ENCODE peak calls at places on chromosomes 1 and 21, in seven cellular contexts. One of them, this sample, is unnamed.

GRCh38 chr1:220755316-220755715 is 7.2 kb downstream of the MTARC2 start:
- DNase-seq in mesendoderm: no peak
- DNase-seq in WERI-Rb-1: no peak
- DNase-seq in heart right ventricle: no peak
- DNase-seq in activated T-cell treated with anti-CD3 and anti-CD28 coated beads for 24 hours: no peak
- DNase-seq in effector memory CD4-positive, alpha-beta T cell: no peak
- DNase-seq in astrocyte: no peak
- DNase-seq in this sample: no peak

GRCh38 chr1:212147581-212148033 is 112.1 kb downstream of the DTL start:
- DNase-seq in WERI-Rb-1: no peak
- DNase-seq in astrocyte: no peak
- DNase-seq in effector memory CD4-positive, alpha-beta T cell: no peak
- DNase-seq in mesendoderm: no peak
- DNase-seq in heart right ventricle: no peak
- DNase-seq in activated T-cell treated with anti-CD3 and anti-CD28 coated beads for 24 hours: no peak
- DNase-seq in this sample: no peak

GRCh38 chr1:82466894-82467293 is 666.2 kb downstream of the ADGRL2 start:
- DNase-seq in mesendoderm: no peak
- DNase-seq in activated T-cell treated with anti-CD3 and anti-CD28 coated beads for 24 hours: no peak
- DNase-seq in astrocyte: no peak
- DNase-seq in WERI-Rb-1: no peak
- DNase-seq in effector memory CD4-positive, alpha-beta T cell: no peak
- DNase-seq in heart right ventricle: no peak
- DNase-seq in this sample: no peak

GRCh38 chr1:233587958-233588799 is 25.7 kb upstream of the KCNK1 start:
- DNase-seq in mesendoderm: peak; percentile 74
- DNase-seq in effector memory CD4-positive, alpha-beta T cell: no peak
- DNase-seq in heart right ventricle: peak; percentile 17
- DNase-seq in astrocyte: no peak
- DNase-seq in activated T-cell treated with anti-CD3 and anti-CD28 coated beads for 24 hours: no peak
- DNase-seq in WERI-Rb-1: no peak
- DNase-seq in this sample: no peak

GRCh38 chr1:186059311-186059710 is 315.7 kb downstream of the TPR start:
- DNase-seq in effector memory CD4-positive, alpha-beta T cell: no peak
- DNase-seq in mesendoderm: no peak
- DNase-seq in astrocyte: peak; percentile 16
- DNase-seq in activated T-cell treated with anti-CD3 and anti-CD28 coated beads for 24 hours: no peak
- DNase-seq in heart right ventricle: no peak
- DNase-seq in WERI-Rb-1: no peak
- DNase-seq in this sample: no peak

GRCh38 chr1:56797079-56797685 is 22.0 kb downstream of the FYB2 start:
- DNase-seq in heart right ventricle: peak; percentile 19
- DNase-seq in effector memory CD4-positive, alpha-beta T cell: no peak
- DNase-seq in astrocyte: no peak
- DNase-seq in mesendoderm: no peak
- DNase-seq in activated T-cell treated with anti-CD3 and anti-CD28 coated beads for 24 hours: no peak
- DNase-seq in WERI-Rb-1: no peak
- DNase-seq in this sample: no peak

GRCh38 chr1:12618661-12619395 is 818 bp upstream of the DHRS3 start:
- DNase-seq in WERI-Rb-1: peak; percentile 44
- DNase-seq in activated T-cell treated with anti-CD3 and anti-CD28 coated beads for 24 hours: peak; percentile 61
- DNase-seq in effector memory CD4-positive, alpha-beta T cell: peak; percentile 72
- DNase-seq in astrocyte: peak; percentile 86
- DNase-seq in mesendoderm: peak; percentile 97
- DNase-seq in heart right ventricle: peak; percentile 74
- DNase-seq in this sample: no peak

GRCh38 chr1:89610457-89610991 is 22.4 kb upstream of the LRRC8C start:
- DNase-seq in astrocyte: no peak
- DNase-seq in mesendoderm: peak; percentile 23
- DNase-seq in effector memory CD4-positive, alpha-beta T cell: peak; percentile 55
- DNase-seq in activated T-cell treated with anti-CD3 and anti-CD28 coated beads for 24 hours: no peak
- DNase-seq in heart right ventricle: no peak
- DNase-seq in WERI-Rb-1: no peak
- DNase-seq in this sample: no peak

GRCh38 chr1:223704921-223705878 is 7.1 kb upstream of the CAPN2 start:
- DNase-seq in astrocyte: peak; percentile 71
- DNase-seq in WERI-Rb-1: no peak
- DNase-seq in effector memory CD4-positive, alpha-beta T cell: no peak
- DNase-seq in mesendoderm: no peak
- DNase-seq in heart right ventricle: no peak
- DNase-seq in activated T-cell treated with anti-CD3 and anti-CD28 coated beads for 24 hours: no peak
- DNase-seq in this sample: no peak

GRCh38 chr21:29939859-29940245 is at the start of gene GRIK1:
- DNase-seq in effector memory CD4-positive, alpha-beta T cell: no peak
- DNase-seq in activated T-cell treated with anti-CD3 and anti-CD28 coated beads for 24 hours: no peak
- DNase-seq in WERI-Rb-1: peak; percentile 81
- DNase-seq in mesendoderm: peak; percentile 23
- DNase-seq in astrocyte: no peak
- DNase-seq in heart right ventricle: no peak
- DNase-seq in this sample: peak; percentile 63

GRCh38 chr1:31944205-31945089 is 6.3 kb upstream of the PTP4A2 start:
- DNase-seq in WERI-Rb-1: no peak
- DNase-seq in effector memory CD4-positive, alpha-beta T cell: peak; percentile 64
- DNase-seq in mesendoderm: peak; percentile 99
- DNase-seq in astrocyte: peak; percentile 78
- DNase-seq in activated T-cell treated with anti-CD3 and anti-CD28 coated beads for 24 hours: peak; percentile 65
- DNase-seq in heart right ventricle: peak; percentile 91
- DNase-seq in this sample: no peak

GRCh38 chr1:25688390-25689119 is 72.0 kb downstream of the MAN1C1 start:
- DNase-seq in WERI-Rb-1: no peak
- DNase-seq in activated T-cell treated with anti-CD3 and anti-CD28 coated beads for 24 hours: no peak
- DNase-seq in effector memory CD4-positive, alpha-beta T cell: no peak
- DNase-seq in astrocyte: no peak
- DNase-seq in mesendoderm: no peak
- DNase-seq in heart right ventricle: peak; percentile 30
- DNase-seq in this sample: no peak

GRCh38 chr1:23718482-23718881 is 24.8 kb upstream of the ELOA start:
- DNase-seq in WERI-Rb-1: peak; percentile 60
- DNase-seq in heart right ventricle: no peak
- DNase-seq in astrocyte: no peak
- DNase-seq in activated T-cell treated with anti-CD3 and anti-CD28 coated beads for 24 hours: no peak
- DNase-seq in effector memory CD4-positive, alpha-beta T cell: no peak
- DNase-seq in mesendoderm: peak; percentile 94
- DNase-seq in this sample: peak; percentile 53

GRCh38 chr21:25647632-25648031 is 8.6 kb downstream of the JAM2 start:
- DNase-seq in activated T-cell treated with anti-CD3 and anti-CD28 coated beads for 24 hours: no peak
- DNase-seq in heart right ventricle: no peak
- DNase-seq in effector memory CD4-positive, alpha-beta T cell: no peak
- DNase-seq in WERI-Rb-1: no peak
- DNase-seq in mesendoderm: no peak
- DNase-seq in astrocyte: no peak
- DNase-seq in this sample: no peak

GRCh38 chr1:61637470-61637869 is 87.5 kb downstream of the TM2D1 start:
- DNase-seq in astrocyte: no peak
- DNase-seq in effector memory CD4-positive, alpha-beta T cell: no peak
- DNase-seq in activated T-cell treated with anti-CD3 and anti-CD28 coated beads for 24 hours: no peak
- DNase-seq in mesendoderm: no peak
- DNase-seq in heart right ventricle: no peak
- DNase-seq in WERI-Rb-1: no peak
- DNase-seq in this sample: no peak

GRCh38 chr1:94013331-94013925 is 104.2 kb upstream of the GCLM start:
- DNase-seq in astrocyte: no peak
- DNase-seq in heart right ventricle: no peak
- DNase-seq in mesendoderm: no peak
- DNase-seq in effector memory CD4-positive, alpha-beta T cell: no peak
- DNase-seq in activated T-cell treated with anti-CD3 and anti-CD28 coated beads for 24 hours: no peak
- DNase-seq in WERI-Rb-1: peak; percentile 42
- DNase-seq in this sample: no peak

GRCh38 chr1:53959664-53960250 is 13.6 kb downstream of the LRRC42 start:
- DNase-seq in effector memory CD4-positive, alpha-beta T cell: no peak
- DNase-seq in WERI-Rb-1: no peak
- DNase-seq in astrocyte: no peak
- DNase-seq in mesendoderm: peak; percentile 63
- DNase-seq in heart right ventricle: no peak
- DNase-seq in activated T-cell treated with anti-CD3 and anti-CD28 coated beads for 24 hours: no peak
- DNase-seq in this sample: no peak

GRCh38 chr1:241942738-241943137 is 14.8 kb upstream of the BECN2 start:
- DNase-seq in effector memory CD4-positive, alpha-beta T cell: no peak
- DNase-seq in mesendoderm: no peak
- DNase-seq in WERI-Rb-1: no peak
- DNase-seq in astrocyte: no peak
- DNase-seq in heart right ventricle: no peak
- DNase-seq in activated T-cell treated with anti-CD3 and anti-CD28 coated beads for 24 hours: no peak
- DNase-seq in this sample: no peak

GRCh38 chr1:231918239-231919015 is 291.8 kb downstream of the DISC1 start:
- DNase-seq in effector memory CD4-positive, alpha-beta T cell: peak; percentile 3
- DNase-seq in mesendoderm: peak; percentile 77
- DNase-seq in astrocyte: peak; percentile 85
- DNase-seq in WERI-Rb-1: no peak
- DNase-seq in heart right ventricle: no peak
- DNase-seq in activated T-cell treated with anti-CD3 and anti-CD28 coated beads for 24 hours: peak; percentile 11
- DNase-seq in this sample: no peak

GRCh38 chr21:43591468-43592050 is 67.7 kb downstream of the HSF2BP start:
- DNase-seq in mesendoderm: no peak
- DNase-seq in astrocyte: no peak
- DNase-seq in activated T-cell treated with anti-CD3 and anti-CD28 coated beads for 24 hours: no peak
- DNase-seq in effector memory CD4-positive, alpha-beta T cell: no peak
- DNase-seq in heart right ventricle: no peak
- DNase-seq in WERI-Rb-1: no peak
- DNase-seq in this sample: no peak

GRCh38 chr1:7581754-7582264 is 189.3 kb upstream of the VAMP3 start:
- DNase-seq in WERI-Rb-1: no peak
- DNase-seq in effector memory CD4-positive, alpha-beta T cell: no peak
- DNase-seq in mesendoderm: peak; percentile 45
- DNase-seq in activated T-cell treated with anti-CD3 and anti-CD28 coated beads for 24 hours: no peak
- DNase-seq in heart right ventricle: no peak
- DNase-seq in astrocyte: no peak
- DNase-seq in this sample: no peak

GRCh38 chr1:117036018-117036421 is 24.1 kb upstream of the TTF2 start:
- DNase-seq in astrocyte: no peak
- DNase-seq in WERI-Rb-1: no peak
- DNase-seq in heart right ventricle: no peak
- DNase-seq in effector memory CD4-positive, alpha-beta T cell: no peak
- DNase-seq in activated T-cell treated with anti-CD3 and anti-CD28 coated beads for 24 hours: no peak
- DNase-seq in mesendoderm: peak; percentile 93
- DNase-seq in this sample: no peak

GRCh38 chr1:30929135-30929889 is 20.8 kb upstream of the SDC3 start:
- DNase-seq in heart right ventricle: no peak
- DNase-seq in WERI-Rb-1: peak; percentile 65
- DNase-seq in mesendoderm: peak; percentile 77
- DNase-seq in activated T-cell treated with anti-CD3 and anti-CD28 coated beads for 24 hours: peak; percentile 34
- DNase-seq in effector memory CD4-positive, alpha-beta T cell: peak; percentile 14
- DNase-seq in astrocyte: no peak
- DNase-seq in this sample: peak; percentile 32

GRCh38 chr1:109094377-109094803 is 3.8 kb downstream of the TMEM167B start:
- DNase-seq in heart right ventricle: no peak
- DNase-seq in effector memory CD4-positive, alpha-beta T cell: no peak
- DNase-seq in astrocyte: peak; percentile 51
- DNase-seq in WERI-Rb-1: no peak
- DNase-seq in activated T-cell treated with anti-CD3 and anti-CD28 coated beads for 24 hours: no peak
- DNase-seq in mesendoderm: no peak
- DNase-seq in this sample: no peak

GRCh38 chr1:73537400-73537799 is 660.6 kb downstream of the LRRIQ3 start:
- DNase-seq in mesendoderm: peak; percentile 49
- DNase-seq in effector memory CD4-positive, alpha-beta T cell: no peak
- DNase-seq in astrocyte: no peak
- DNase-seq in WERI-Rb-1: no peak
- DNase-seq in activated T-cell treated with anti-CD3 and anti-CD28 coated beads for 24 hours: no peak
- DNase-seq in heart right ventricle: no peak
- DNase-seq in this sample: no peak

GRCh38 chr1:221687731-221688487 is 54.0 kb downstream of the DUSP10 start:
- DNase-seq in effector memory CD4-positive, alpha-beta T cell: no peak
- DNase-seq in WERI-Rb-1: peak; percentile 50
- DNase-seq in heart right ventricle: no peak
- DNase-seq in mesendoderm: no peak
- DNase-seq in astrocyte: peak; percentile 8
- DNase-seq in activated T-cell treated with anti-CD3 and anti-CD28 coated beads for 24 hours: no peak
- DNase-seq in this sample: no peak

GRCh38 chr1:29121951-29122661 is 1.6 kb downstream of the TMEM200B start:
- DNase-seq in effector memory CD4-positive, alpha-beta T cell: no peak
- DNase-seq in activated T-cell treated with anti-CD3 and anti-CD28 coated beads for 24 hours: no peak
- DNase-seq in mesendoderm: peak; percentile 81
- DNase-seq in WERI-Rb-1: peak; percentile 35
- DNase-seq in astrocyte: no peak
- DNase-seq in heart right ventricle: peak; percentile 42
- DNase-seq in this sample: no peak

GRCh38 chr1:30744060-30744756 is 13.4 kb downstream of the LAPTM5 start:
- DNase-seq in effector memory CD4-positive, alpha-beta T cell: peak; percentile 42
- DNase-seq in heart right ventricle: no peak
- DNase-seq in WERI-Rb-1: no peak
- DNase-seq in mesendoderm: no peak
- DNase-seq in activated T-cell treated with anti-CD3 and anti-CD28 coated beads for 24 hours: no peak
- DNase-seq in astrocyte: no peak
- DNase-seq in this sample: peak; percentile 15

GRCh38 chr1:156898151-156898550 is 4.6 kb downstream of the PEAR1 start:
- DNase-seq in heart right ventricle: peak; percentile 66
- DNase-seq in effector memory CD4-positive, alpha-beta T cell: no peak
- DNase-seq in mesendoderm: no peak
- DNase-seq in astrocyte: peak; percentile 63
- DNase-seq in activated T-cell treated with anti-CD3 and anti-CD28 coated beads for 24 hours: no peak
- DNase-seq in WERI-Rb-1: no peak
- DNase-seq in this sample: no peak

GRCh38 chr1:234989019-234989418 is 139.6 kb downstream of the TOMM20 start:
- DNase-seq in heart right ventricle: no peak
- DNase-seq in mesendoderm: no peak
- DNase-seq in effector memory CD4-positive, alpha-beta T cell: no peak
- DNase-seq in astrocyte: no peak
- DNase-seq in activated T-cell treated with anti-CD3 and anti-CD28 coated beads for 24 hours: no peak
- DNase-seq in WERI-Rb-1: no peak
- DNase-seq in this sample: no peak

GRCh38 chr1:181318022-181318857 is 165.1 kb upstream of the CACNA1E start:
- DNase-seq in mesendoderm: peak; percentile 51
- DNase-seq in astrocyte: no peak
- DNase-seq in activated T-cell treated with anti-CD3 and anti-CD28 coated beads for 24 hours: no peak
- DNase-seq in heart right ventricle: no peak
- DNase-seq in effector memory CD4-positive, alpha-beta T cell: no peak
- DNase-seq in WERI-Rb-1: peak; percentile 7
- DNase-seq in this sample: no peak

GRCh38 chr1:56331892-56332567 is 247.3 kb downstream of the PLPP3 start:
- DNase-seq in activated T-cell treated with anti-CD3 and anti-CD28 coated beads for 24 hours: no peak
- DNase-seq in mesendoderm: peak; percentile 4
- DNase-seq in WERI-Rb-1: peak; percentile 11
- DNase-seq in astrocyte: peak; percentile 78
- DNase-seq in heart right ventricle: no peak
- DNase-seq in effector memory CD4-positive, alpha-beta T cell: no peak
- DNase-seq in this sample: no peak

GRCh38 chr1:1345384-1345783 is 3.8 kb downstream of the DVL1 start:
- DNase-seq in astrocyte: no peak
- DNase-seq in heart right ventricle: no peak
- DNase-seq in WERI-Rb-1: no peak
- DNase-seq in effector memory CD4-positive, alpha-beta T cell: no peak
- DNase-seq in activated T-cell treated with anti-CD3 and anti-CD28 coated beads for 24 hours: no peak
- DNase-seq in mesendoderm: no peak
- DNase-seq in this sample: no peak

GRCh38 chr1:77686784-77687518 is 4.5 kb upstream of the ZZZ3 start:
- DNase-seq in effector memory CD4-positive, alpha-beta T cell: no peak
- DNase-seq in mesendoderm: peak; percentile 53
- DNase-seq in WERI-Rb-1: peak; percentile 18
- DNase-seq in activated T-cell treated with anti-CD3 and anti-CD28 coated beads for 24 hours: no peak
- DNase-seq in astrocyte: no peak
- DNase-seq in heart right ventricle: peak; percentile 18
- DNase-seq in this sample: peak; percentile 42

GRCh38 chr1:212982430-212983152 is 32.2 kb downstream of the VASH2 start:
- DNase-seq in WERI-Rb-1: no peak
- DNase-seq in mesendoderm: no peak
- DNase-seq in activated T-cell treated with anti-CD3 and anti-CD28 coated beads for 24 hours: no peak
- DNase-seq in effector memory CD4-positive, alpha-beta T cell: no peak
- DNase-seq in heart right ventricle: no peak
- DNase-seq in astrocyte: no peak
- DNase-seq in this sample: peak; percentile 32

GRCh38 chr21:42120056-42120903 is 49.2 kb downstream of the UMODL1 start:
- DNase-seq in heart right ventricle: no peak
- DNase-seq in mesendoderm: peak; percentile 63
- DNase-seq in effector memory CD4-positive, alpha-beta T cell: no peak
- DNase-seq in WERI-Rb-1: no peak
- DNase-seq in astrocyte: no peak
- DNase-seq in activated T-cell treated with anti-CD3 and anti-CD28 coated beads for 24 hours: no peak
- DNase-seq in this sample: peak; percentile 67

GRCh38 chr1:118555638-118556037 is 370.6 kb upstream of the SPAG17 start:
- DNase-seq in mesendoderm: peak; percentile 19
- DNase-seq in effector memory CD4-positive, alpha-beta T cell: no peak
- DNase-seq in astrocyte: no peak
- DNase-seq in WERI-Rb-1: no peak
- DNase-seq in activated T-cell treated with anti-CD3 and anti-CD28 coated beads for 24 hours: no peak
- DNase-seq in heart right ventricle: no peak
- DNase-seq in this sample: no peak

GRCh38 chr1:208409171-208409570 is 165.0 kb upstream of the PLXNA2 start:
- DNase-seq in mesendoderm: no peak
- DNase-seq in effector memory CD4-positive, alpha-beta T cell: no peak
- DNase-seq in activated T-cell treated with anti-CD3 and anti-CD28 coated beads for 24 hours: no peak
- DNase-seq in WERI-Rb-1: no peak
- DNase-seq in astrocyte: no peak
- DNase-seq in heart right ventricle: no peak
- DNase-seq in this sample: no peak